ENCODE peak calls at places on chromosome 1, in six cellular contexts. Q is heart right ventricle, W is right atrium auricular region, U is nephron progenitor cell, R is transverse colon, Z is dorsolateral prefrontal cortex. S is an unnamed sample.
A peak's percentile ranks its signal among the peaks of the same experiment; 100 is the strongest.

GRCh38 chr1:202164271-202165037 is 4.1 kb upstream of the PTPN7 start:
- DNase-seq in W (no peak), Z (no peak), Q (no peak), R (peak; percentile 51), U (no peak), S (no peak)

GRCh38 chr1:202274611-202275010 is 67.1 kb downstream of the UBE2T start:
- DNase-seq in Q (no peak), W (no peak), Z (no peak), R (peak; percentile 20), U (no peak), S (peak; percentile 61)

GRCh38 chr1:201076036-201076435 is 36.2 kb downstream of the CACNA1S start:
- DNase-seq in W (no peak), R (no peak), Z (no peak), Q (no peak), U (no peak), S (no peak)

GRCh38 chr1:99279525-99279924 is 15.2 kb downstream of the PLPPR4 start:
- DNase-seq in U (peak; percentile 1), Q (no peak), W (no peak), R (no peak), Z (no peak), S (no peak)

GRCh38 chr1:9394010-9394409 is 101.3 kb downstream of the SPSB1 start:
- DNase-seq in U (no peak), R (no peak), Q (no peak), Z (no peak), W (no peak), S (no peak)

GRCh38 chr1:229171934-229172333 is 99.0 kb upstream of the RAB4A start:
- DNase-seq in U (no peak), W (no peak), R (peak; percentile 75), Q (no peak), Z (no peak), S (no peak)

GRCh38 chr1:180168786-180169640 is 14.3 kb downstream of the QSOX1 start:
- DNase-seq in W (no peak), Z (no peak), U (peak; percentile 48), R (peak; percentile 83), Q (no peak), S (peak; percentile 28)

GRCh38 chr1:25573591-25573930 is 30.2 kb downstream of the LDLRAP1 start:
- DNase-seq in U (no peak), Q (no peak), R (peak; percentile 39), Z (no peak), W (no peak), S (no peak)

GRCh38 chr1:15445390-15446122 is 7.3 kb downstream of the CTRC start:
- DNase-seq in W (no peak), Q (no peak), R (no peak), Z (no peak), U (no peak), S (no peak)

GRCh38 chr1:19124273-19124672 is 85.8 kb downstream of the UBR4 start:
- DNase-seq in U (no peak), W (no peak), Q (no peak), R (no peak), Z (no peak), S (no peak)

GRCh38 chr1:165696625-165697100 is 1.7 kb downstream of the ALDH9A1 start:
- DNase-seq in W (no peak), R (no peak), U (no peak), Z (no peak), Q (no peak), S (peak; percentile 78)

GRCh38 chr1:36323636-36324321 is at the start of gene EVA1B:
- DNase-seq in Q (peak; percentile 89), Z (no peak), U (peak; percentile 76), R (peak; percentile 79), W (peak; percentile 84), S (peak; percentile 78)

GRCh38 chr1:214260561-214261205 is 20.3 kb upstream of the SMYD2 start:
- DNase-seq in W (no peak), R (no peak), Q (no peak), U (no peak), Z (no peak), S (no peak)

GRCh38 chr1:33459766-33460543 is 12.5 kb upstream of the ZSCAN20 start:
- DNase-seq in R (no peak), W (no peak), Z (no peak), U (no peak), Q (no peak), S (peak; percentile 40)

GRCh38 chr1:53349968-53350852 is 22.3 kb upstream of the LRP8 start:
- DNase-seq in U (no peak), Z (no peak), W (no peak), Q (no peak), R (no peak), S (no peak)

GRCh38 chr1:68231627-68232303 is 558 bp downstream of the WLS start:
- DNase-seq in W (peak; percentile 78), Z (no peak), R (peak; percentile 69), U (peak; percentile 39), Q (peak; percentile 48), S (peak; percentile 85)

GRCh38 chr1:200184196-200184595 is 156.7 kb downstream of the NR5A2 start:
- DNase-seq in Z (peak; percentile 42), W (peak; percentile 89), U (no peak), R (peak; percentile 69), Q (peak; percentile 59), S (peak; percentile 97)

GRCh38 chr1:178119623-178120022 is 25.7 kb downstream of the RASAL2 start:
- DNase-seq in R (no peak), W (no peak), U (no peak), Z (no peak), Q (no peak), S (peak; percentile 56)

GRCh38 chr1:184291701-184292100 is 95.1 kb upstream of the C1orf21 start:
- DNase-seq in Q (no peak), W (no peak), Z (no peak), U (no peak), R (no peak), S (peak; percentile 51)

GRCh38 chr1:209389258-209389657 is 194.3 kb upstream of the CAMK1G start:
- DNase-seq in Q (no peak), W (no peak), U (no peak), R (no peak), Z (no peak), S (peak; percentile 99)

GRCh38 chr1:25245809-25246599 is 1.2 kb downstream of the RSRP1 start:
- DNase-seq in U (no peak), R (peak; percentile 48), W (no peak), Z (no peak), Q (no peak), S (peak; percentile 42)

GRCh38 chr1:244730153-244730933 is 77.4 kb downstream of the DESI2 start:
- DNase-seq in U (peak; percentile 70), W (no peak), Q (peak; percentile 42), Z (no peak), R (peak; percentile 49), S (peak; percentile 44)

GRCh38 chr1:232764458-232765231 is 40.6 kb upstream of the MAP10 start:
- DNase-seq in U (no peak), Z (no peak), R (peak; percentile 64), Q (no peak), W (no peak), S (peak; percentile 7)

GRCh38 chr1:38018864-38019343 is 6.4 kb downstream of the UTP11 start:
- DNase-seq in U (no peak), Z (no peak), R (no peak), Q (no peak), W (no peak), S (peak; percentile 48)

GRCh38 chr1:108951242-108951641 is 12.0 kb downstream of the CLCC1 start:
- DNase-seq in Q (no peak), W (no peak), U (no peak), Z (no peak), R (no peak), S (no peak)

GRCh38 chr1:30677471-30677870 is 45.9 kb downstream of the MATN1 start:
- DNase-seq in Z (no peak), W (no peak), R (peak; percentile 72), U (no peak), Q (no peak), S (no peak)

GRCh38 chr1:1826356-1827088 is 48.3 kb upstream of the NADK start:
- DNase-seq in U (no peak), Q (no peak), Z (no peak), R (no peak), W (no peak), S (no peak)

GRCh38 chr1:43605761-43606160 is 44.2 kb upstream of the KDM4A start:
- DNase-seq in R (no peak), U (no peak), Q (no peak), W (no peak), Z (no peak), S (no peak)

GRCh38 chr1:150582371-150582770 is 3.0 kb upstream of the MCL1 start:
- DNase-seq in Z (no peak), W (no peak), U (no peak), Q (no peak), R (no peak), S (no peak)

GRCh38 chr1:41851589-41851988 is 67.1 kb downstream of the HIVEP3 start:
- DNase-seq in Z (no peak), R (no peak), U (no peak), Q (no peak), W (no peak), S (peak; percentile 99)

S was measured in M059J.